ENCODE peak calls at places on chromosomes 13 and 19, in seven cellular contexts. One of them, this sample, is unnamed.

GRCh38 chr19:41308450-41309224 is 1.3 kb upstream of the CCDC97 start:
- DNase-seq in breast epithelium: peak
- DNase-seq in tibial nerve: peak
- DNase-seq in BE2C: peak
- DNase-seq in fibroblast of the aortic adventitia: peak
- DNase-seq in left ventricle myocardium inferior: peak
- DNase-seq in astrocyte of the spinal cord: peak
- DNase-seq in this sample: peak

GRCh38 chr19:27740396-27740795 is 1472.6 kb downstream of the UQCRFS1 start:
- DNase-seq in fibroblast of the aortic adventitia: no peak
- DNase-seq in breast epithelium: no peak
- DNase-seq in left ventricle myocardium inferior: no peak
- DNase-seq in BE2C: no peak
- DNase-seq in tibial nerve: no peak
- DNase-seq in astrocyte of the spinal cord: no peak
- DNase-seq in this sample: no peak

GRCh38 chr13:41306271-41307150 is 4.6 kb upstream of the NAA16 start:
- DNase-seq in tibial nerve: no peak
- DNase-seq in breast epithelium: no peak
- DNase-seq in BE2C: no peak
- DNase-seq in astrocyte of the spinal cord: peak
- DNase-seq in left ventricle myocardium inferior: no peak
- DNase-seq in fibroblast of the aortic adventitia: peak
- DNase-seq in this sample: no peak

GRCh38 chr13:23739597-23739996 is 149.6 kb downstream of the MIPEP start:
- DNase-seq in breast epithelium: no peak
- DNase-seq in astrocyte of the spinal cord: no peak
- DNase-seq in fibroblast of the aortic adventitia: no peak
- DNase-seq in left ventricle myocardium inferior: no peak
- DNase-seq in BE2C: no peak
- DNase-seq in tibial nerve: no peak
- DNase-seq in this sample: no peak

GRCh38 chr13:113656015-113656588 is 1.9 kb downstream of the ATP4B start:
- DNase-seq in BE2C: peak
- DNase-seq in fibroblast of the aortic adventitia: no peak
- DNase-seq in breast epithelium: no peak
- DNase-seq in astrocyte of the spinal cord: no peak
- DNase-seq in left ventricle myocardium inferior: peak
- DNase-seq in tibial nerve: no peak
- DNase-seq in this sample: no peak

GRCh38 chr13:113589251-113589960 is 4.9 kb downstream of the TFDP1 start:
- DNase-seq in left ventricle myocardium inferior: peak
- DNase-seq in breast epithelium: no peak
- DNase-seq in fibroblast of the aortic adventitia: no peak
- DNase-seq in astrocyte of the spinal cord: no peak
- DNase-seq in tibial nerve: no peak
- DNase-seq in BE2C: no peak
- DNase-seq in this sample: peak

GRCh38 chr13:65456150-65456912 is 1773.8 kb downstream of the PCDH9 start:
- DNase-seq in fibroblast of the aortic adventitia: no peak
- DNase-seq in tibial nerve: no peak
- DNase-seq in breast epithelium: no peak
- DNase-seq in BE2C: no peak
- DNase-seq in astrocyte of the spinal cord: no peak
- DNase-seq in left ventricle myocardium inferior: no peak
- DNase-seq in this sample: no peak

GRCh38 chr13:112058941-112059340 is 8.0 kb upstream of the SOX1 start:
- DNase-seq in tibial nerve: no peak
- DNase-seq in breast epithelium: no peak
- DNase-seq in left ventricle myocardium inferior: no peak
- DNase-seq in BE2C: no peak
- DNase-seq in astrocyte of the spinal cord: no peak
- DNase-seq in fibroblast of the aortic adventitia: no peak
- DNase-seq in this sample: no peak

GRCh38 chr13:94292323-94292640 is 187.2 kb downstream of the DCT start:
- DNase-seq in BE2C: no peak
- DNase-seq in fibroblast of the aortic adventitia: no peak
- DNase-seq in breast epithelium: no peak
- DNase-seq in tibial nerve: no peak
- DNase-seq in left ventricle myocardium inferior: no peak
- DNase-seq in astrocyte of the spinal cord: no peak
- DNase-seq in this sample: no peak

DNA sequence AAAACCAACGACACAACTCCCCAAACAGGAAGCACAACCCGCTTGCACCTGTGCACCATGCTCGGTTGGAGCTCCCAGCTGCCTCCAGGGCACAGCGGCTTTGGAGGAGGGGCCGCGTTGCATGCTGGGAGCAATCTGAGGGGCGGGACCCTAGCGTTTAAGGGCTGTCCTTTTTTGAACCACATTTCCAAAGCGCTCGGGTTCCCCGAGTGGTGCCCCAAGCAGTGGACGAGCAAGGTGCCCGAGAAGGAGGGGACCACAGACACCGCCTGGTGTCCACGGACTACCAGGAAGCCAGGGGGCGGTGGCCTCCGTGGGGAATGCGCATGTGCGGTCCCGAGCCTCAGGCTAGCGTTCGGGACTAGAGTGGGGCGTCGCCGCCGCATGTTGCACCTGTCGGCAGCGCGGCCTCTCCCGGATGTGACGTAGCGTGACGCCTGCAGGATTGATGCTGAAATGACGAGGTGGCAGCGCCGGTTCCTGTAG is 11.9 kb upstream of the ZNF57 start:
- DNase-seq in BE2C: no peak
- DNase-seq in astrocyte of the spinal cord: no peak
- DNase-seq in tibial nerve: no peak
- DNase-seq in breast epithelium: peak
- DNase-seq in fibroblast of the aortic adventitia: peak
- DNase-seq in left ventricle myocardium inferior: no peak
- DNase-seq in this sample: peak
- H3K4me3 ChIP-seq in BE2C: no peak
- H3K4me3 ChIP-seq in astrocyte of the spinal cord: no peak
- H3K4me3 ChIP-seq in tibial nerve: peak
- H3K4me3 ChIP-seq in breast epithelium: peak
- H3K4me3 ChIP-seq in fibroblast of the aortic adventitia: peak
- H3K4me3 ChIP-seq in left ventricle myocardium inferior: peak
- H3K4me3 ChIP-seq in this sample: no peak

DNA sequence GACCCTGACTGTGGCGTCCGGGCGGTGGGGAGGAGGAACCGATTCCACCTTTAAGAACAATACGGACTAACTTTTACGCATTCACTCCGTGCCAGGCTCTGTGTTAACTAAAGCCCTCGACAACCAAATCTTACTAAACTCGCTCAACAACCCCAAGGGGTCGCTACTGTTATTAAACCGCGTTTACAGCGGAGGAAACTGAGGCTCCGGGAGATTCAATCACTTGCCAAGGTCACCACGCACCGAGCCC is 1.2 kb downstream of the SAMD1 start:
- DNase-seq in left ventricle myocardium inferior: no peak
- DNase-seq in astrocyte of the spinal cord: no peak
- DNase-seq in breast epithelium: no peak
- DNase-seq in BE2C: no peak
- DNase-seq in tibial nerve: peak
- DNase-seq in fibroblast of the aortic adventitia: peak
- DNase-seq in this sample: no peak
- H3K4me3 ChIP-seq in left ventricle myocardium inferior: peak
- H3K4me3 ChIP-seq in astrocyte of the spinal cord: peak
- H3K4me3 ChIP-seq in breast epithelium: peak
- H3K4me3 ChIP-seq in BE2C: peak
- H3K4me3 ChIP-seq in tibial nerve: peak
- H3K4me3 ChIP-seq in fibroblast of the aortic adventitia: peak
- H3K4me3 ChIP-seq in this sample: peak

GRCh38 chr19:3554254-3555083 is 2.9 kb downstream of the MFSD12 start:
- DNase-seq in BE2C: no peak
- DNase-seq in tibial nerve: no peak
- DNase-seq in left ventricle myocardium inferior: no peak
- DNase-seq in breast epithelium: no peak
- DNase-seq in fibroblast of the aortic adventitia: no peak
- DNase-seq in astrocyte of the spinal cord: no peak
- DNase-seq in this sample: no peak

GRCh38 chr19:3556423-3556977 is 886 bp downstream of the MFSD12 start:
- DNase-seq in breast epithelium: no peak
- DNase-seq in fibroblast of the aortic adventitia: no peak
- DNase-seq in left ventricle myocardium inferior: no peak
- DNase-seq in astrocyte of the spinal cord: no peak
- DNase-seq in BE2C: no peak
- DNase-seq in tibial nerve: no peak
- DNase-seq in this sample: no peak

GRCh38 chr19:3556978-3557460 is 367 bp downstream of the MFSD12 start:
- DNase-seq in BE2C: no peak
- DNase-seq in fibroblast of the aortic adventitia: no peak
- DNase-seq in astrocyte of the spinal cord: no peak
- DNase-seq in breast epithelium: no peak
- DNase-seq in tibial nerve: no peak
- DNase-seq in left ventricle myocardium inferior: no peak
- DNase-seq in this sample: peak

GRCh38 chr19:3555653-3556422 is 1.5 kb downstream of the MFSD12 start:
- DNase-seq in fibroblast of the aortic adventitia: no peak
- DNase-seq in left ventricle myocardium inferior: no peak
- DNase-seq in tibial nerve: no peak
- DNase-seq in breast epithelium: no peak
- DNase-seq in BE2C: no peak
- DNase-seq in astrocyte of the spinal cord: no peak
- DNase-seq in this sample: no peak

DNA sequence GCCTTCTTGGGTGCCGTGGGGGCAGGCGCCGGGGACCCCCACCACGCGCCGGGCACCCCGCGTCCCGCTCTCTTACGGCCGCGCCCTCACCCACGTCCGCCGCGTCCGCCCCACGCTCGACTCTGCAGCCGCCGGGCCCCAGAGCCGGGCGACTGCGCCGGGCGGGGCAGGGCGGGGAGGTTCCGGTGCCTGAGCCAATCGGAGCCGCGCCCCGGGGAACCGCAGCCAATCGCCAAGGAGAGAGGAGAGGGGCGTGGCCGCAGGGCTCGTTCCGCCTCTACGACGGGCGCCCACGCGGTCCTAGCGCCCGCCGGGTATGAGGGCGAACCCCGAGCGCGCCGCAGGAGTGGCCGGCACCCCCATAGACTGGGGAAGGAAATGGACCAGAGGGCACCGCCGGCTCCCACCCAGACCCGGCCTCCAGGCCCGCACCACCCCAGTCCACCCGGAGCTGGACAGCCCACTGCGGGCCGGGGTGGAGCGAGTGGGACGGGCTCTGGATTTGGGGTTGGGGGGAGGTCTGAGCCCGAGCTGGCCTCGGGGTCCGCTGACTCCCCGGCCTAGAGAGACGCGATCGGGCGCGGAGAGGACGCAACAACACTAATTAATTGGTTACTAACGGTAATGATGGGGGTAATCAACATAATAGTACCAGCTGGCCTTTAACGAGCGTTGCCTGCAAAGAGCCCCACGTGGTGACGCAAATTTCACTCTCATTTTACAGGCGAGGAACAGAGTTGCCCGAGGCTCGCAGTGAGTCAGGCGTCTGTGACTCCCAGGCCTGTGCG is at the start of gene MFSD12:
- DNase-seq in astrocyte of the spinal cord: peak
- DNase-seq in left ventricle myocardium inferior: peak
- DNase-seq in tibial nerve: peak
- DNase-seq in BE2C: peak
- DNase-seq in fibroblast of the aortic adventitia: peak
- DNase-seq in breast epithelium: peak
- DNase-seq in this sample: peak
- H3K4me3 ChIP-seq in astrocyte of the spinal cord: peak
- H3K4me3 ChIP-seq in left ventricle myocardium inferior: peak
- H3K4me3 ChIP-seq in tibial nerve: peak
- H3K4me3 ChIP-seq in BE2C: peak
- H3K4me3 ChIP-seq in fibroblast of the aortic adventitia: peak
- H3K4me3 ChIP-seq in breast epithelium: peak
- H3K4me3 ChIP-seq in this sample: peak

GRCh38 chr19:48797103-48797502 is 13.7 kb downstream of the BCAT2 start:
- DNase-seq in BE2C: no peak
- DNase-seq in fibroblast of the aortic adventitia: no peak
- DNase-seq in breast epithelium: no peak
- DNase-seq in left ventricle myocardium inferior: no peak
- DNase-seq in tibial nerve: no peak
- DNase-seq in astrocyte of the spinal cord: no peak
- DNase-seq in this sample: no peak

GRCh38 chr19:48795055-48795854 is 15.6 kb downstream of the BCAT2 start:
- DNase-seq in tibial nerve: peak
- DNase-seq in left ventricle myocardium inferior: peak
- DNase-seq in astrocyte of the spinal cord: peak
- DNase-seq in BE2C: peak
- DNase-seq in fibroblast of the aortic adventitia: peak
- DNase-seq in breast epithelium: peak
- DNase-seq in this sample: peak

GRCh38 chr19:48794291-48794690 is 16.5 kb downstream of the BCAT2 start:
- DNase-seq in fibroblast of the aortic adventitia: no peak
- DNase-seq in BE2C: no peak
- DNase-seq in breast epithelium: no peak
- DNase-seq in tibial nerve: no peak
- DNase-seq in left ventricle myocardium inferior: no peak
- DNase-seq in astrocyte of the spinal cord: no peak
- DNase-seq in this sample: no peak

GRCh38 chr19:48796468-48797083 is 14.3 kb downstream of the BCAT2 start:
- DNase-seq in breast epithelium: no peak
- DNase-seq in BE2C: no peak
- DNase-seq in astrocyte of the spinal cord: no peak
- DNase-seq in left ventricle myocardium inferior: no peak
- DNase-seq in fibroblast of the aortic adventitia: no peak
- DNase-seq in tibial nerve: no peak
- DNase-seq in this sample: peak

DNA sequence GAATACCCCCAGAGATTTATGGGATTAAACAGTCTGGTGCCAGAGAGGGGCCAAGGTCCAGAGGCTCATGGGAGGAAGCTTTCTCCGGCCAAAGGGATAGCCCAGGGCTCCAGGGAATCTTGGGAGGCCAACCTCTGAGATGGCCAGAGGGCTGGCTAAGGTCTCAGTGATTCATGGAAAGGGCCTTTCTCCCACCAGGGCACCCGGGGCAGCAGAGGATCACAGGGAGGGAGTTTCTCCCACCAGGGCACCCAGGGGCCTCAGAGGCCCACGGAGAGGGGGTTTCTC is 15.0 kb downstream of the BCAT2 start:
- DNase-seq in left ventricle myocardium inferior: peak
- DNase-seq in astrocyte of the spinal cord: no peak
- DNase-seq in breast epithelium: no peak
- DNase-seq in tibial nerve: no peak
- DNase-seq in fibroblast of the aortic adventitia: no peak
- DNase-seq in BE2C: no peak
- DNase-seq in this sample: peak
- H3K4me3 ChIP-seq in left ventricle myocardium inferior: no peak
- H3K4me3 ChIP-seq in astrocyte of the spinal cord: no peak
- H3K4me3 ChIP-seq in breast epithelium: no peak
- H3K4me3 ChIP-seq in tibial nerve: no peak
- H3K4me3 ChIP-seq in fibroblast of the aortic adventitia: no peak
- H3K4me3 ChIP-seq in BE2C: no peak
- H3K4me3 ChIP-seq in this sample: no peak

GRCh38 chr19:13012690-13013608 is 17.7 kb downstream of the NFIX start:
- DNase-seq in left ventricle myocardium inferior: peak
- DNase-seq in breast epithelium: no peak
- DNase-seq in tibial nerve: peak
- DNase-seq in BE2C: no peak
- DNase-seq in astrocyte of the spinal cord: peak
- DNase-seq in fibroblast of the aortic adventitia: peak
- DNase-seq in this sample: peak
- H3K4me3 ChIP-seq in left ventricle myocardium inferior: peak
- H3K4me3 ChIP-seq in breast epithelium: peak
- H3K4me3 ChIP-seq in tibial nerve: peak
- H3K4me3 ChIP-seq in BE2C: no peak
- H3K4me3 ChIP-seq in astrocyte of the spinal cord: peak
- H3K4me3 ChIP-seq in fibroblast of the aortic adventitia: peak
- H3K4me3 ChIP-seq in this sample: peak